ENCODE peak calls at places on chromosomes 5 and 9, in six cellular contexts. B is endothelial cell of umbilical vein, Z is K562, F is NB4, O is A549, I is HCT116. Q is an unnamed sample.
A peak's percentile ranks its signal among the peaks of the same experiment; 100 is the strongest.

GRCh38 chr5:139439013-139439903 is at the start of gene DNAJC18:
- DNase-seq in B (peak; percentile 88), Z (peak; percentile 94), F (peak; percentile 82), O (peak; percentile 95), I (peak; percentile 62), Q (peak; percentile 97)

GRCh38 chr5:135008556-135008955 is 25.5 kb downstream of the PITX1 start:
- DNase-seq in B (no peak), Z (no peak), F (no peak), O (no peak), I (no peak), Q (no peak)

GRCh38 chr5:160118349-160119141 is 705 bp downstream of the PWWP2A start:
- DNase-seq in B (no peak), Z (peak; percentile 47), F (peak; percentile 64), O (peak; percentile 44), I (no peak), Q (peak; percentile 25)

GRCh38 chr5:116380615-116381014 is 194.0 kb downstream of the SEMA6A start:
- DNase-seq in B (no peak), Z (no peak), F (no peak), O (no peak), I (no peak), Q (no peak)

GRCh38 chr5:72107874-72108199 is 562 bp downstream of the MAP1B start:
- DNase-seq in B (peak; percentile 31), Z (peak; percentile 78), F (peak; percentile 63), O (peak; percentile 35), I (no peak), Q (peak; percentile 38)

GRCh38 chr5:107930092-107930491 is 259.4 kb upstream of the EFNA5 start:
- DNase-seq in B (no peak), Z (no peak), F (no peak), O (no peak), I (no peak), Q (no peak)

GRCh38 chr5:125257997-125258396 is 511.6 kb upstream of the ZNF608 start:
- DNase-seq in B (no peak), Z (no peak), F (no peak), O (no peak), I (no peak), Q (no peak)

GRCh38 chr9:14158136-14158781 is 155.7 kb downstream of the NFIB start:
- DNase-seq in B (no peak), Z (no peak), F (no peak), O (no peak), I (no peak), Q (no peak)

GRCh38 chr5:34626036-34626435 is 30.1 kb upstream of the RAI14 start:
- DNase-seq in B (peak; percentile 88), Z (no peak), F (no peak), O (peak; percentile 31), I (no peak), Q (no peak)

GRCh38 chr9:33750307-33750838 is 45.0 kb upstream of the PRSS3 start:
- DNase-seq in B (no peak), Z (no peak), F (no peak), O (peak; percentile 53), I (no peak), Q (peak; percentile 23)

GRCh38 chr9:120358877-120359276 is 221.1 kb downstream of the CDK5RAP2 start:
- DNase-seq in B (no peak), Z (no peak), F (no peak), O (no peak), I (no peak), Q (no peak)

GRCh38 chr5:133400120-133400519 is 212.2 kb downstream of the FSTL4 start:
- DNase-seq in B (no peak), Z (no peak), F (no peak), O (no peak), I (no peak), Q (no peak)

GRCh38 chr5:998975-999501 is 9.6 kb upstream of the NKD2 start:
- DNase-seq in B (no peak), Z (no peak), F (no peak), O (no peak), I (no peak), Q (peak; percentile 5)

DNA sequence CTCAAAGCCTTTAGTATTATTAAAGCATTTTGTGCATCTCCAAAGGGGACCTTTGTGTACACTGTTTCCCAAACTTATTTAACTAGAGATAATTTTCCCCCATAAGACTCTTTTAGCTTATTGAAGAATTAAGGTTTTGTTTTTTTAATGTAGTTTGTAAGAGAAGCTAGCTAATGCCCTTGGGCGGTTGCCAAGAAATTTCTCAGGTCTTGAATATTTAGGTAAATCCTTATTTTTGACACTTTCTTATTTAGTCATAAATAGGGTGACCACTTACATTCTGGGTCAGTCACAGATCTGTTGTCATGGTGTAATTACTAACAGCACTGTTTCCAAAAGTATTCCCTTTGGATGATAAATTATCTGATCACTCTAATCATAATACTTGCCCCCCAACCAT is 27.2 kb downstream of the TNFAIP8 start:
- DNase-seq in B (no peak), Z (no peak), F (no peak), O (no peak), I (no peak), Q (no peak)
- TF ChIP-seq MAX in B (no peak), Z (no peak), F (no peak), O (no peak), I (no peak), Q (no peak)

GRCh38 chr5:109410389-109411174 is 808 bp upstream of the PJA2 start:
- DNase-seq in B (no peak), Z (peak; percentile 88), F (peak; percentile 87), O (peak; percentile 43), I (peak; percentile 43), Q (peak; percentile 75)
- TF ChIP-seq CTCF in B (no peak), Z (peak; percentile 3), F (no peak), O (no peak), I (no peak), Q (no peak)

DNA sequence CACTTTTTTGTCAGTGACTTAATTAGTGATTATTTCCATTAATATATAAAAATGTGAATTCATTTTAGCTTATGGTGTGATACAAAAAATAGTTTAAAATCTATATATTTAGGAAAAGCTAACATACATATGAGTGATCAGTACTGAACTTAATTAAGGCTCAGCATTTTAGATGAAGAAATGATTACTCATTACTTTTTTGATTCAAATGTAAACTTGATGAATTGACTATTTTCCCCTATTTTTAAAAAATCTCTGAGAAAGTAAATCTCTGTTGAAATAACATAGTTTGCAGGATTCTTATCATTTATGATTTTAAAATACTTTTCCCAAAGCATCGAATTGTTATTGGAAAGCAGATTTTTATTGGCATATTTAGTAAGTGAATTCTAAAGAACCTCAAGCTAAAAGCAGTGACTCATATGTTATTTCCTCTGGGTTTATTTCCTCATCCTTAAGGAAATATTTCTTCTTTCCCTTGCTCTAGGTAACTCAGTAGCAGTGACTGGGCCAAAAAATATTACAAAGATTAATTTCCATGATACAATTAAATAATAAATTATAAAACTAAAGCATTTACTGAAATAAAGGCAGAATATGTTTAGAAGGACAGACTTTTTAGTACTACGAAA is 290.6 kb downstream of the FER start:
- DNase-seq in B (peak; percentile 75), Z (no peak), F (no peak), O (no peak), I (no peak), Q (no peak)
- TF ChIP-seq MAX in B (no peak), Z (no peak), F (no peak), O (no peak), I (no peak), Q (no peak)

GRCh38 chr5:26329562-26330189 is 708.7 kb downstream of the CDH9 start:
- DNase-seq in B (no peak), Z (no peak), F (peak; percentile 35), O (no peak), I (no peak), Q (no peak)
- TF ChIP-seq CTCF in B (no peak), Z (peak; percentile 11), F (peak; percentile 58), O (peak; percentile 48), I (no peak), Q (no peak)

GRCh38 chr5:35899805-35900204 is 38.6 kb downstream of the CAPSL start:
- DNase-seq in B (no peak), Z (no peak), F (no peak), O (no peak), I (no peak), Q (no peak)

GRCh38 chr5:35903631-35904203 is 34.7 kb downstream of the CAPSL start:
- DNase-seq in B (no peak), Z (no peak), F (no peak), O (no peak), I (no peak), Q (no peak)

GRCh38 chr5:35900997-35901396 is 37.4 kb downstream of the CAPSL start:
- DNase-seq in B (no peak), Z (no peak), F (no peak), O (no peak), I (no peak), Q (no peak)

GRCh38 chr5:35904443-35905132 is 33.8 kb downstream of the CAPSL start:
- DNase-seq in B (no peak), Z (no peak), F (no peak), O (no peak), I (no peak), Q (no peak)

GRCh38 chr5:35902032-35902681 is 36.3 kb downstream of the CAPSL start:
- DNase-seq in B (no peak), Z (no peak), F (no peak), O (no peak), I (no peak), Q (no peak)
- TF ChIP-seq MAX in B (no peak), Z (no peak), F (no peak), O (no peak), I (no peak), Q (no peak)

DNA sequence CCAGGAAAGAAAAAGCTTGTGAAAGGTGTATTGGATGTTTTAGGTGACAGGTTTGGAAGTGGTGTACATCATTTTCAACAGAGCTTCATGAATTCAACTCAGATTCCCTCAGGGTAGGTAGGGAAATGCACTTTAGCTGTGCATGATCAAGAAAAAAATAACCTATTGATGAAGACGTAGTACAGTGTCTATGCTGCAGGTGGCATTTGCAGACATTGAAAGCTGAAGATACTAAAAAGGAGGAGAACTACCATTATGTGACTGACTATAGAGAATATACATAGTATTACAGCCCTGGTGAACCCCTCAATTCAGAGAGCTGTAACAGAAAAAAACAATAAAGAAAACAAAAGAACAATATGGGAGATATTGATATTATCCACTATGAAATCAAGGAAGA is 2344.7 kb upstream of the ACO1 start:
- DNase-seq in B (no peak), Z (no peak), F (peak; percentile 13), O (no peak), I (no peak), Q (no peak)
- TF ChIP-seq CTCF in B (no peak), Z (no peak), F (no peak), O (no peak), I (no peak), Q (no peak)